ENCODE peak calls at places on chromosomes 6 and 20, in four cellular contexts. W is adrenal gland, L is tibial nerve, V is ovary. A is an unnamed sample.

GRCh38 chr6:164410017-164410416 is 899.4 kb downstream of the C6orf118 start:
- DNase-seq in W (no peak), L (no peak), V (no peak), A (no peak)

GRCh38 chr6:17349437-17349836 is 44.0 kb upstream of the CAP2 start:
- DNase-seq in L (no peak), W (no peak), V (no peak), A (no peak)

GRCh38 chr6:91083226-91083625 is 496.4 kb upstream of the MAP3K7 start:
- DNase-seq in W (no peak), L (no peak), V (no peak), A (no peak)

GRCh38 chr6:54299542-54300269 is 8.5 kb upstream of the TINAG start:
- DNase-seq in L (no peak), V (no peak), W (no peak), A (no peak)

GRCh38 chr6:117463762-117464665 is 18.5 kb upstream of the DCBLD1 start:
- DNase-seq in W (no peak), V (no peak), L (no peak), A (no peak)

GRCh38 chr6:41505084-41506049 is 40.8 kb upstream of the FOXP4 start:
- DNase-seq in L (peak; percentile 56), W (peak; percentile 79), V (peak; percentile 94), A (peak; percentile 81)

GRCh38 chr20:15236812-15237211 is 899.4 kb upstream of the FLRT3 start:
- DNase-seq in L (no peak), V (no peak), W (peak; percentile 56), A (peak; percentile 49)

GRCh38 chr20:60642048-60642447 is 610.0 kb upstream of the CDH4 start:
- DNase-seq in V (no peak), L (no peak), W (no peak), A (no peak)

GRCh38 chr20:29743101-29743931 is 1514.1 kb upstream of the DEFB115 start:
- DNase-seq in W (no peak), L (no peak), V (no peak), A (no peak)

GRCh38 chr6:3139090-3139903 is 18.0 kb downstream of the TUBB2A start:
- DNase-seq in L (peak; percentile 45), V (no peak), W (peak; percentile 73), A (peak; percentile 81)

GRCh38 chr6:155040946-155041345 is 45.8 kb downstream of the TIAM2 start:
- DNase-seq in L (no peak), V (no peak), W (no peak), A (no peak)

GRCh38 chr20:59165389-59165785 is 1.8 kb downstream of the ZNF831 start:
- DNase-seq in W (no peak), V (no peak), L (no peak), A (peak; percentile 66)

GRCh38 chr6:88869263-88870023 is 94.0 kb downstream of the RNGTT start:
- DNase-seq in W (no peak), V (no peak), L (no peak), A (no peak)

GRCh38 chr6:154565331-154565730 is 54.8 kb upstream of the CNKSR3 start:
- DNase-seq in W (no peak), V (no peak), L (no peak), A (peak; percentile 53)

GRCh38 chr6:124772733-124773319 is 189.4 kb upstream of the RNF217 start:
- DNase-seq in V (no peak), L (no peak), W (no peak), A (no peak)

GRCh38 chr20:26169506-26169905 is 472.9 kb upstream of the ZNF337 start:
- DNase-seq in W (no peak), L (no peak), V (no peak), A (no peak)

GRCh38 chr6:32501016-32501415 is 29.1 kb downstream of the HLA-DRB5 start:
- DNase-seq in W (no peak), L (no peak), V (no peak), A (no peak)

GRCh38 chr6:15715851-15716250 is 53.0 kb upstream of the DTNBP1 start:
- DNase-seq in L (no peak), V (no peak), W (no peak), A (no peak)

GRCh38 chr6:89940225-89941027 is 46.2 kb downstream of the GJA10 start:
- DNase-seq in W (peak; percentile 89), V (peak; percentile 75), L (peak; percentile 57), A (no peak)

GRCh38 chr6:151294561-151295101 is 54.9 kb downstream of the AKAP12 start:
- DNase-seq in W (no peak), V (no peak), L (no peak), A (no peak)

GRCh38 chr6:89494131-89494793 is 61.3 kb downstream of the ANKRD6 start:
- DNase-seq in L (no peak), W (no peak), V (no peak), A (no peak)

GRCh38 chr6:161476711-161477110 is 202.8 kb upstream of the AGPAT4 start:
- DNase-seq in V (no peak), L (no peak), W (no peak), A (no peak)

GRCh38 chr6:45423111-45423900 is 45.6 kb upstream of the SUPT3H start:
- DNase-seq in W (no peak), L (peak; percentile 38), V (peak; percentile 65), A (peak; percentile 51)

GRCh38 chr6:106084106-106084963 is 1.8 kb upstream of the PRDM1 start:
- DNase-seq in V (peak; percentile 62), W (no peak), L (no peak), A (no peak)

GRCh38 chr6:120056085-120056484 is 706.5 kb upstream of the MAN1A1 start:
- DNase-seq in V (no peak), W (no peak), L (no peak), A (no peak)

GRCh38 chr6:109513571-109514071 is 30.6 kb upstream of the ZBTB24 start:
- DNase-seq in W (no peak), L (no peak), V (no peak), A (no peak)

GRCh38 chr6:112735129-112735528 is 388.0 kb downstream of the RFPL4B start:
- DNase-seq in L (no peak), W (no peak), V (no peak), A (no peak)

GRCh38 chr6:20134613-20135012 is 77.7 kb downstream of the MBOAT1 start:
- DNase-seq in V (no peak), L (no peak), W (no peak), A (no peak)

GRCh38 chr6:10136636-10137035 is 278.2 kb downstream of the TFAP2A start:
- DNase-seq in V (no peak), W (no peak), L (no peak), A (no peak)

GRCh38 chr20:62498874-62499273 is 23.1 kb upstream of the GATA5 start:
- DNase-seq in V (no peak), W (no peak), L (no peak), A (no peak)

GRCh38 chr6:30325873-30326445 is 768 bp upstream of the TRIM39 start:
- DNase-seq in L (no peak), W (no peak), V (peak; percentile 45), A (peak; percentile 78)

GRCh38 chr20:43537921-43538854 is 20.6 kb upstream of the SGK2 start:
- DNase-seq in V (peak; percentile 67), W (peak; percentile 89), L (peak; percentile 49), A (peak; percentile 71)

GRCh38 chr20:48617481-48617880 is 210.3 kb downstream of the PREX1 start:
- DNase-seq in L (no peak), W (no peak), V (peak; percentile 13), A (no peak)

GRCh38 chr6:162554531-162554930 is 173.0 kb downstream of the PRKN start:
- DNase-seq in L (no peak), W (peak; percentile 56), V (no peak), A (no peak)

GRCh38 chr6:33818293-33818692 is 14.5 kb upstream of the MLN start:
- DNase-seq in L (no peak), V (no peak), W (no peak), A (no peak)

GRCh38 chr6:111230351-111231077 is 143.2 kb downstream of the SLC16A10 start:
- DNase-seq in L (no peak), W (no peak), V (no peak), A (no peak)

GRCh38 chr6:10720229-10720959 is 2.5 kb upstream of the TMEM14C start:
- DNase-seq in V (peak; percentile 76), W (no peak), L (no peak), A (peak; percentile 56)

GRCh38 chr6:52921743-52922142 is 12.2 kb upstream of the GSTA3 start:
- DNase-seq in W (no peak), V (no peak), L (no peak), A (no peak)

DNA sequence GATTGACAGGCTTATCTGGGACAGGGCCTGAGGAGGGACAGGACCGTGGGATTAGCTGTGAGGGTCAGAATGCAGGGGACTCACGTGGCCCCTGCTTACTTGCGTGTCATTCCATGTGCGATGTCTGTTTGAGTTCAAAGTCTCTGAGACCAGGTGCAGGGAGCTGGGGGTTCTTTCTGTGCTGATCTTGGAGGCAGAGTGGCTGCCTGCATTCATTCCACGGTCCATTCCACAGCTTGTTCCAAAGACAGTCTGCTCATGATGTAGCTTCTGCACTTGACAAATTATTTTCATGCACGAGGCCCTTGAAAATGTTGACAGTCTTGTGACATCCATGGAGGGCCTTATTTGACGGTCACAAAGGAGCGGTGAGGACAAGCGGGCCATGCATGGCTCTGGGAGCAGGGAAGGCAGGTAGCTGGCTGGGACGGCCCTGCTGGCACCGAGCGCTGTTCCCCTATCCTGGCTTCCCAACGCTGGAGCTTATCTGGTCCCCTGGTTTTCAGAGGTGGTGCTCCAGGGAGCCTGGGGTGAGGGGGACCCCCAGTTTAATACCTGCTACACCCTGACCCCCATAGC is 156.3 kb upstream of the RNF24 start:
- DNase-seq in L (no peak), V (no peak), W (no peak), A (peak; percentile 69)
- TF ChIP-seq POLR2A in L (no peak), V (no peak), W (no peak), A (no peak)

GRCh38 chr6:158850807-158851115 is 31.6 kb upstream of the EZR start:
- DNase-seq in V (no peak), L (no peak), W (no peak), A (no peak)

GRCh38 chr6:158854214-158855101 is 35.3 kb upstream of the EZR start:
- DNase-seq in V (no peak), L (no peak), W (no peak), A (no peak)

GRCh38 chr6:158853072-158853871 is 34.1 kb upstream of the EZR start:
- DNase-seq in L (no peak), V (peak; percentile 65), W (peak; percentile 73), A (peak; percentile 96)

GRCh38 chr6:158853872-158854213 is 34.7 kb upstream of the EZR start:
- DNase-seq in W (no peak), L (no peak), V (no peak), A (no peak)

GRCh38 chr6:158852312-158853071 is 33.3 kb upstream of the EZR start:
- DNase-seq in V (no peak), W (no peak), L (no peak), A (no peak)
- H3K4me1 ChIP-seq in V (peaks cover 2% of the 10 kb centered on the region), W (peaks cover 12% of the 10 kb centered on the region), L (peaks cover 13% of the 10 kb centered on the region), A (peaks cover 7% of the 10 kb centered on the region)

GRCh38 chr20:36207602-36208001 is 28.7 kb upstream of the AAR2 start:
- DNase-seq in L (no peak), V (no peak), W (no peak), A (no peak)

GRCh38 chr20:36213362-36213761 is 22.9 kb upstream of the AAR2 start:
- DNase-seq in L (no peak), W (no peak), V (no peak), A (no peak)

GRCh38 chr20:36209921-36210320 is 26.4 kb upstream of the AAR2 start:
- DNase-seq in L (no peak), W (no peak), V (no peak), A (no peak)

GRCh38 chr20:36208257-36208656 is 28.0 kb upstream of the AAR2 start:
- DNase-seq in L (no peak), W (no peak), V (no peak), A (no peak)

GRCh38 chr20:36210561-36210960 is 25.7 kb upstream of the AAR2 start:
- DNase-seq in W (no peak), V (no peak), L (no peak), A (no peak)
- TF ChIP-seq CTCF in W (no peak), V (no peak), L (no peak), A (no peak)

GRCh38 chr20:53845980-53846379 is 224.4 kb downstream of the BCAS1 start:
- DNase-seq in V (no peak), L (no peak), W (no peak), A (no peak)
- TF ChIP-seq POLR2A in V (no peak), L (no peak), W (no peak), A (no peak)